ENCODE peak calls at places on chromosomes 5 and 9, in four cellular contexts. Z is GM23338, R is body of pancreas, T is lower lobe of right lung. H is an unnamed sample.

GRCh38 chr9:113996531-113997001 is 81.5 kb downstream of the AMBP start:
- DNase-seq in Z (no peak), R (no peak), T (no peak), H (peak)

GRCh38 chr9:130421802-130422276 is 22.9 kb upstream of the ASS1 start:
- DNase-seq in Z (peak), R (no peak), T (no peak), H (no peak)

GRCh38 chr5:123785160-123786001 is 273.4 kb downstream of the CSNK1G3 start:
- DNase-seq in Z (peak), R (peak), T (no peak), H (no peak)

GRCh38 chr9:33959725-33960124 is 89.0 kb downstream of the UBAP2 start:
- DNase-seq in Z (no peak), R (no peak), T (no peak), H (no peak)

GRCh38 chr5:64505769-64506566 is at the start of gene RGS7BP:
- DNase-seq in Z (peak), R (peak), T (peak), H (peak)

GRCh38 chr5:55035480-55035879 is 11.4 kb downstream of the GZMK start:
- DNase-seq in Z (no peak), R (no peak), T (no peak), H (no peak)

GRCh38 chr9:76459691-76460635 is 981 bp downstream of the GCNT1 start:
- DNase-seq in Z (peak), R (peak), T (peak), H (no peak)

GRCh38 chr9:16469184-16469583 is 401.3 kb downstream of the BNC2 start:
- DNase-seq in Z (no peak), R (no peak), T (no peak), H (no peak)

GRCh38 chr9:131668439-131669233 is 71.2 kb downstream of the RAPGEF1 start:
- DNase-seq in Z (no peak), R (peak), T (no peak), H (no peak)

GRCh38 chr5:6591671-6592288 is 41.1 kb downstream of the NSUN2 start:
- DNase-seq in Z (no peak), R (no peak), T (no peak), H (no peak)

GRCh38 chr5:119070828-119071572 is at the start of gene DMXL1:
- DNase-seq in Z (peak), R (peak), T (peak), H (peak)

GRCh38 chr9:20835364-20836286 is 151.6 kb downstream of the FOCAD start:
- DNase-seq in Z (no peak), R (peak), T (no peak), H (no peak)

GRCh38 chr5:179755022-179755421 is 22.4 kb downstream of the MAML1 start:
- DNase-seq in Z (peak), R (peak), T (no peak), H (no peak)

GRCh38 chr9:34408173-34408572 is 31.5 kb upstream of the MYORG start:
- DNase-seq in Z (no peak), R (no peak), T (no peak), H (no peak)

GRCh38 chr9:136671646-136672430 is 9.1 kb downstream of the EGFL7 start:
- DNase-seq in Z (peak), R (peak), T (no peak), H (no peak)

GRCh38 chr5:155402927-155403645 is 389.5 kb downstream of the KIF4B start:
- DNase-seq in Z (no peak), R (no peak), T (no peak), H (no peak)

GRCh38 chr9:28342815-28343338 is 769.6 kb upstream of the C9orf72 start:
- DNase-seq in Z (no peak), R (no peak), T (no peak), H (no peak)

GRCh38 chr9:24342457-24342856 is 203.2 kb downstream of the IZUMO3 start:
- DNase-seq in Z (no peak), R (no peak), T (no peak), H (no peak)

GRCh38 chr5:61277190-61277589 is 54.9 kb upstream of the ZSWIM6 start:
- DNase-seq in Z (peak), R (no peak), T (no peak), H (no peak)
- H3K27ac ChIP-seq in Z (no peak), R (no peak), T (peak), H (peak)

DNA sequence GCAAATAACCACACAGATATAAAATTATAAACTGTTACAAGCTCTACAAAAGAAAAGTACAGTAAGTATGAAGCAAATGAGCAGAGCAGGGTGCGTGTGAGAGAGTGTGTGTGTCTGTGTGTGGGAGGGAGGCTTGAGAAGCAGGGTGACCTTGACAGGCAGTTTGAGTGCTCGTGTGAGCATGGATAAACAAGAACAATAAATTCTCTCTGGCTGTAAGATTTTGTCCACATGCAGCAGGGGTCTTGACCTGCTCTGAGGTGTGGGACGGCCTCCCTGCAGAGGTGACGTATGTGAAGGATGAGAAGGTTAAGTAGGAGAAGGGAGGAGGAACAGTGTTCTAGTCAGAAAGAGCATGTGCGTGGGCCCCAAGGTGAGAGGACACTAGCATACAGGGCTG is 49.1 kb downstream of the SPTLC1 start:
- DNase-seq in Z (no peak), R (no peak), T (no peak), H (no peak)
- TF ChIP-seq CTCF in Z (no peak), R (no peak), T (no peak), H (no peak)

GRCh38 chr5:138371454-138371853 is 19.0 kb downstream of the KDM3B start:
- DNase-seq in Z (no peak), R (no peak), T (no peak), H (no peak)

GRCh38 chr5:138370537-138370936 is 18.1 kb downstream of the KDM3B start:
- DNase-seq in Z (no peak), R (no peak), T (no peak), H (no peak)

GRCh38 chr5:138372225-138372624 is 19.7 kb downstream of the KDM3B start:
- DNase-seq in Z (no peak), R (no peak), T (no peak), H (no peak)

GRCh38 chr5:138369706-138370105 is 17.2 kb downstream of the KDM3B start:
- DNase-seq in Z (no peak), R (no peak), T (no peak), H (no peak)

GRCh38 chr5:138372653-138373052 is 20.2 kb downstream of the KDM3B start:
- DNase-seq in Z (no peak), R (no peak), T (no peak), H (no peak)
- H3K4me3 ChIP-seq in Z (no peak), R (no peak), T (no peak), H (no peak)

DNA sequence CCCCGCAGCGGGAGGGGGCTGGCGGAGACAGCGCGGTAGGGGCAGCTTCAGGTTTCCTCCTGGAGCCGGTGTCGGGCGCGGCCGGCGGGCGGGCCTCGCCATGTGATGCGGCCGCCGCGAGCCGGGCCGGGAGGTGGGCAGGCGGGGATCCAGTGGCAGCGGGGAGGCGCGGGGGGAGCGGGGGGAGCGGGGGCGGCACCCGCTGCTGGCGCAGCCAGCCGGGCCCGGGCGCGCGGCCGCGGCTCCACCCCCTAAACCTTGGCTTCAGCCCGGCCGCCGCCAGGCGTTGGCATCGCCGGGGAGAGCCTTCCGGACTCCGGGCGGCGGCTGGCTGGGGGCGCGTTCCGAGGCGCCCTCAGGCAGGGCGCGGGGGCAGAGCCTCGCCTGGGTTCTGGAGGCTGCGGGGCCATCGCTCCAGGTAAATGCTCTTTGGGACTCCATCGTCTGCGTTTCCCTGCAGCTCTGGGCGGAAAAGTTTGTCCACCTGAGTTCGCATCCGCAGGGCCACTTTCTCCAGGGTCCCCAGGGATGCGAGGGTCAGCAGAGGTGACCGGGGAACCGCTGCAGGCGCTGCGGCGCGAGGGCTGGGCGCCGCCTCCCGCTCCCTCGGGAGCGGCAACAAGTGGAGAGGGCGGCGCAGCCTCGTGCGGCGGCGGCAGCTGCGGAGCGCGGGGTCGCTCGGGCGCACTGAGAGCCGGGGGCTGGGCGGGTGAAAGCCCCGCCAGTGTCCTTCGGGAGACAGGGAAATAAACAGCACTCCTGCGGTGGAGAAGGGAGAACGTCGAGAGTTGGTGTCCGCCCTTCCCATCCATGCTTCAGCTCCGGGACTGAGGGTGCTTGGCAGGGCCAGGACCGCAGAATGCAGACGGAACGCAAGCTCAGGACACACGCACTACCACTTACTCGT is at the start of gene ARHGEF28:
- DNase-seq in Z (peak), R (peak), T (peak), H (peak)
- H3K27ac ChIP-seq in Z (no peak), R (peak), T (peak), H (peak)

H was measured in coronary artery.